ENCODE peak calls at places on chromosome 10, in five cellular contexts. L, X, T, Y and H are unnamed samples.

GRCh38 chr10:113357688-113358306 is 195.1 kb upstream of the HABP2 start:
- DNase-seq in Y (no peak), X (no peak), L (no peak), T (no peak), H (peak)

GRCh38 chr10:24869354-24870016 is 82.9 kb downstream of the PRTFDC1 start:
- DNase-seq in Y (no peak), L (peak), X (no peak), T (no peak), H (no peak)

GRCh38 chr10:91172348-91172747 is 48.1 kb upstream of the PCGF5 start:
- DNase-seq in Y (no peak), X (no peak), L (no peak), T (no peak), H (no peak)

GRCh38 chr10:97765201-97765600 is 6.6 kb downstream of the SFRP5 start:
- DNase-seq in Y (no peak), L (no peak), X (no peak), T (no peak), H (no peak)

GRCh38 chr10:125156739-125157472 is 3.5 kb downstream of the CTBP2 start:
- DNase-seq in Y (no peak), L (no peak), X (no peak), T (peak), H (no peak)

GRCh38 chr10:14173706-14174594 is 156.8 kb downstream of the FRMD4A start:
- DNase-seq in X (peak), L (peak), T (peak), Y (peak), H (peak)

GRCh38 chr10:5830629-5831445 is 17.6 kb upstream of the GDI2 start:
- DNase-seq in X (no peak), T (no peak), L (no peak), Y (no peak), H (no peak)

GRCh38 chr10:51228714-51229100 is 154.4 kb downstream of the PRKG1 start:
- DNase-seq in X (no peak), Y (peak), L (no peak), T (no peak), H (no peak)

GRCh38 chr10:96044686-96045085 is 1.3 kb downstream of the CCNJ start:
- DNase-seq in Y (peak), T (no peak), X (no peak), L (peak), H (no peak)

GRCh38 chr10:103563231-103564115 is 70.0 kb downstream of the NEURL1 start:
- DNase-seq in Y (no peak), T (no peak), X (no peak), L (no peak), H (no peak)

GRCh38 chr10:103566536-103566935 is 73.0 kb downstream of the NEURL1 start:
- DNase-seq in Y (no peak), T (no peak), L (peak), X (no peak), H (no peak)

GRCh38 chr10:103564799-103565365 is 71.4 kb downstream of the NEURL1 start:
- DNase-seq in T (peak), L (peak), X (peak), Y (no peak), H (no peak)

GRCh38 chr10:103560886-103561285 is 67.4 kb downstream of the NEURL1 start:
- DNase-seq in T (no peak), L (no peak), X (no peak), Y (no peak), H (no peak)

DNA sequence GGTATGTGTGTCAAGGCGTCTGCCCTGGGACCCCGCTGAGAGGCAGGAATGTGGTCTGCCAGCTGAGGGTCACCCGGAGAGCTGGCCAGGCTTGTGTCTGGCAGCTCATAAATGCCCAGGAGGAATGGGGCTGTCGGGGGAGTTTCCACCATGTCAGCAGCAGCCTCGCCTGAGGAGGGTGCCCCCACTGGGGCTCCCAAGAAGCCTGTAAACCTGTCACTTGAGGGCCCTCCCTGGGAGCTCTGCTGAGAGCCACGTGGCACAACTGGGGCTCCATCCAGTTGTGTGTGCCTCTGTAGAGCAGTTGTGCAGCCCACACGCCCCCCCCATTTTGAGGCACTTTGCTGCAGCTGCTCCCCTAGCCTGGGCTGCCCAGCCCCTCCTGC is 70.6 kb downstream of the NEURL1 start:
- DNase-seq in L (no peak), X (no peak), T (no peak), Y (no peak), H (no peak)
- H2BK12ac ChIP-seq in L (no peak), X (no peak), T (peak), Y (no peak), H (no peak)

DNA sequence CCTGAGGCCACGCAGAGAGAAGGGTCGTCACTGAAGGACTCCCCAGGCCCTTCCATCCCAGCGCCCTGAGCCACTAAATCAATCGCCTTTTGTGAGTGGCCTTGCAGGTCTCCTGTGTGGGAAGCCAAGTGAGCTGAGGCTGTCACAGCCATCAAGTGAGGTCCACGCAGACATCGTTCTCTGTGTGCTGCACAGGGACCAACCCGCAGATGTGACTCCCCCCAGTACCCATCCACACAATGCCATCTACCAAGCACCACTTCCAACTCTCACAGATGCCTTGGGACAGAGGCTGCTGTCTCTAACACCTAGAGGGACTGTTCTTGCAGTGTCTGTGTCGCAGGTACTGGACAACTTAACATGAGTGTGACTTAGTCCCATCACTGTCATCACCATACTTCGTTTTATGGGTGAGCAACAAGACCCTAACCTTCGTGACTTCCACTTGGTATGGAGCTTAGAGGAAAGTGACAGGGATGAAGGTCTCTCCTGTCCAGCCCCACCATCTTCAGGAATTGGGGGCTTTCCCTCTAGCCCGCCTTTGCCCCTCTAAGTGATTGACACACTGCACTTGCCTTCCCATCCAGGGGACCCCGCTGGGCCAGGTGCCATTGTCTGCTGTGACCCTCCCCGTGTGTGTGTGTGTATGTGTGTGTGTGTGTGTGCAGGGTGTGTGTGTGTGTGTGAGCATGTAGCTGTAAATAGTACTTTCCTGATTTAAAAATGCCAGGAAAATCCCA is 51.4 kb upstream of the TMEM72 start:
- DNase-seq in L (no peak), X (no peak), T (peak), Y (no peak), H (no peak)
- H2AK5ac ChIP-seq in L (peak), X (no peak), T (no peak), Y (no peak), H (no peak)

GRCh38 chr10:48187713-48188541 is 86.6 kb downstream of the FRMPD2 start:
- DNase-seq in L (peak), X (no peak), T (no peak), Y (no peak), H (no peak)
- H2BK12ac ChIP-seq in L (no peak), X (no peak), T (no peak), Y (no peak), H (no peak)

GRCh38 chr10:48414778-48415177 is 108.3 kb downstream of the MAPK8 start:
- DNase-seq in T (no peak), Y (no peak), X (no peak), L (no peak), H (no peak)

GRCh38 chr10:48419714-48420113 is 113.2 kb downstream of the MAPK8 start:
- DNase-seq in T (no peak), X (no peak), L (no peak), Y (no peak), H (no peak)

GRCh38 chr10:48418189-48418588 is 111.7 kb downstream of the MAPK8 start:
- DNase-seq in L (no peak), Y (no peak), T (no peak), X (no peak), H (no peak)

GRCh38 chr10:48416584-48417232 is 110.2 kb downstream of the MAPK8 start:
- DNase-seq in Y (no peak), T (no peak), L (peak), X (no peak), H (no peak)

GRCh38 chr10:48417374-48417773 is 110.9 kb downstream of the MAPK8 start:
- DNase-seq in Y (no peak), L (no peak), X (no peak), T (no peak), H (no peak)
- H2AK5ac ChIP-seq in Y (no peak), L (no peak), X (no peak), T (no peak), H (no peak)

DNA sequence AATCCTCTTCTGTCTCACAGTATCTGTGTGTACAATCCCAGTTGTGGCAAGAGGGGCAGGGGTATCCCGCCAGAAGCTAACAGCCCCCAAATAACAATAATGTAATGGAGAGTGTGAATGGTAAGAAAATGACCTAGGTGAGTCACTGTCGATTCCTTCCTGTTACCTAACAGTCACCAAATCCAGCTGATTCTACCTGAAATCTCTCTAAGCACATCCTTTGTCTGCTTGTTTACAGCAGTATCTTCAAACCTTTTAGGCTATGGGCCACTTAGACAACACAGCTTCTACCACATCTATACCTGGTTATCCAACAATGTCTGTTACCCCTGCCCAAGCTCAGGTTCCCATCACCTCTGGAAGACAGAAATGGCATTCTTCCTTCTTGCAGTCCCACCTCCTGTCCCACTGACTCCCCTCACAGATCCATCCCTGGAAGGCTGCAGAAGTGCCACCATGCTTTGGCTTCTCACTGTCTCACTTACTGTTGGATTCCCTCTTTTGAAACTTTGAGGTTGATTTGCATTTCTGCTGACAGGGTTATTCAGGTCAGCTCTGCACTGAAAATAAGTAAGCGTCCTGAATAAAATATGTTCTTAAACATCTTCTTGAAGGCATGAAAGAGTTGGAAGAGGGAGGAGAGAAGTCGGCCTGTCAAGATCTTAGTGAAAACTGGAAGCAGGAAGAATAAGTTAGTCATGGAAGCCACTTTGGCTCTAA is 13.1 kb downstream of the PIP4K2A start:
- DNase-seq in Y (no peak), T (no peak), X (no peak), L (no peak), H (no peak)
- H2BK12ac ChIP-seq in Y (peak), T (no peak), X (no peak), L (no peak), H (no peak)

GRCh38 chr10:116747325-116747724 is 5.0 kb upstream of the HSPA12A start:
- DNase-seq in T (no peak), X (no peak), Y (no peak), L (no peak), H (no peak)

GRCh38 chr10:116742367-116743265 is at the start of gene HSPA12A:
- DNase-seq in L (peak), T (peak), Y (peak), X (peak), H (peak)

GRCh38 chr10:116744163-116744788 is 1.9 kb upstream of the HSPA12A start:
- DNase-seq in T (no peak), X (no peak), Y (no peak), L (no peak), H (no peak)

GRCh38 chr10:116743266-116744064 is 1.1 kb upstream of the HSPA12A start:
- DNase-seq in L (peak), T (no peak), Y (no peak), X (no peak), H (no peak)

DNA sequence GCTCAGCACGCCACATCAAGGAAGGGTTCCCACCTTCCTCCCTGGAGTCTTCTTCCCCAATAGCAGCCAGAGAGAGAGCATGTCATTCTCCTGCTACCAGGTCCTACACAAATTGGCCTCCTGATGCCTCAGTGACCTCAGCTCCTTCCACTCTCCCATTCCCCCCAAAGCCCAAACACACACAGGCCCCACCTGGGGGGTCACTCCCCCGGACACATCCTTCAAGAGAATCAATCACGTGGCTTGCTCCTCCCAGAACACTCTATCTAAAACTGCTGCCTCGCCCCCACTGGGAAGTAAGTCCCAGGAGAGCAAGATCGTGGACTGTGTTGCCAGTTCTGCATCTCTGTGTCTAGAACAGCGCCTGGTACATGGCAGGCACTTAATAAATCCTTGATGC is 2.5 kb upstream of the HSPA12A start:
- DNase-seq in T (no peak), X (no peak), Y (no peak), L (no peak), H (no peak)
- H2AK5ac ChIP-seq in T (no peak), X (no peak), Y (peak), L (no peak), H (no peak)

GRCh38 chr10:103936022-103936421 is 18.0 kb upstream of the STN1 start:
- DNase-seq in L (no peak), T (no peak), Y (no peak), X (no peak), H (no peak)
- H2BK12ac ChIP-seq in L (no peak), T (no peak), Y (no peak), X (no peak), H (no peak)

DNA sequence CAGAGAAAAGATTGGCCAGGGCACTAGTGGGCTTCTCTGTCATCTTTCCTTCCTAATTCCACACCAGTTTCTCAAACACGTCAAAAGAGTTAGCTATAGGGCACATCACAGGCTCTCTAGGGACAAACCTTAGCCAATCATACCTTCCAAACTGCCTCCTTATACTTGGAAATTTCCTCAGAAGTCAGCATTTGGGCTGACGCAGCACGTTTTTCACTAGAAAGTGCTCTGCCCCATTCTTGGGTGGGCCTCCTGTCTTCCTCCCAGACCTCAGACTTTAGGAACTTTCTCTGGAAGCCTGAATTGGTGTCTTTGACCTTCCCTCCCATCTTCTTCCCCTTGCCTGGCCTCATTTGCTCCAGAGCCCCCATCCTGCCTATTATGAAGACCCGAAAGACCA is 11.1 kb downstream of the SFXN3 start:
- DNase-seq in X (no peak), T (no peak), Y (no peak), L (no peak), H (no peak)
- H2AK5ac ChIP-seq in X (no peak), T (no peak), Y (no peak), L (no peak), H (no peak)

GRCh38 chr10:130834573-130834972 is 476.9 kb downstream of the TCERG1L start:
- DNase-seq in L (no peak), X (no peak), Y (no peak), T (no peak), H (no peak)
- H2BK12ac ChIP-seq in L (no peak), X (no peak), Y (no peak), T (no peak), H (no peak)

DNA sequence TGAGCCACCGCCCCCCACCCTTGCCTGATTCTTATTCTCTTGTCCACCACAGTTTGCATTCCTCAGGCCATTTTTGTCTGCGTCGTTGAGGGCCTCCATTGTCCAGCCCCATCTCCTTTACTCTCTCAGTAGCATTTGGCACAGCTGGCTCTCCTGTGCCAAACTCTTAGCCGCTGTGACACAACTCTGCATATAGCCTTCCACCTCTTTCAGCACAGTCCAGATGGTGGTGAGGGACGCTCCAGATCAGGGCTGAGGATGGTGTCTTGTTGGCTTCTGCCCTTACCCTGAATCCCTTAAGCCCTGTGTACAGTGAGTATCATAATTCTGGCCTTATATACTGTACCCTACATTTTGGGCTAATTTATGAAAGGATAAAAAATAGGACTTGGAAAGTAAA is 45.6 kb downstream of the BMPR1A start:
- DNase-seq in X (no peak), T (no peak), Y (no peak), L (no peak), H (no peak)
- H2AK5ac ChIP-seq in X (no peak), T (no peak), Y (no peak), L (no peak), H (no peak)